ENCODE peak calls at places on chromosomes 3 and 15, in nine cellular contexts. U, A, Q, S, P, F, D, H and Y are unnamed samples.

GRCh38 chr3:126484148-126484547 is 8.5 kb upstream of the ZXDC start:
- DNase-seq in P (no peak), S (no peak), U (no peak), A (no peak), D (no peak), Q (no peak), F (no peak), H (no peak), Y (no peak)

GRCh38 chr15:74866090-74866489 is 7.1 kb downstream of the SCAMP2 start:
- DNase-seq in D (no peak), A (peak), P (peak), S (no peak), F (no peak), U (peak), Q (no peak), H (no peak), Y (no peak)

GRCh38 chr3:15616053-15616452 is 14.5 kb downstream of the BTD start:
- DNase-seq in H (no peak), D (no peak), S (no peak), F (no peak), P (no peak), Q (no peak), U (no peak), A (no peak), Y (no peak)

GRCh38 chr15:80160570-80161156 is 7.9 kb downstream of the FAH start:
- DNase-seq in Q (peak), U (peak), S (peak), H (no peak), D (peak), F (no peak), P (peak), A (peak), Y (no peak)

GRCh38 chr3:100765437-100765975 is 56.2 kb downstream of the TFG start:
- DNase-seq in F (no peak), H (no peak), U (no peak), P (no peak), S (no peak), A (no peak), Q (no peak), D (no peak), Y (no peak)

GRCh38 chr15:74203914-74204431 is 1.4 kb upstream of the STRA6 start:
- DNase-seq in Q (no peak), U (peak), H (no peak), A (peak), F (no peak), S (no peak), P (no peak), D (no peak), Y (no peak)

GRCh38 chr3:149955449-149955848 is 15.2 kb downstream of the PFN2 start:
- DNase-seq in P (no peak), H (no peak), U (peak), D (no peak), A (no peak), F (no peak), Q (no peak), S (no peak), Y (no peak)

GRCh38 chr3:34782876-34783275 is 856.4 kb upstream of the ARPP21 start:
- DNase-seq in Q (no peak), U (no peak), H (no peak), F (no peak), S (no peak), D (no peak), P (no peak), A (peak), Y (no peak)

GRCh38 chr15:48644827-48645557 is 517 bp downstream of the FBN1 start:
- DNase-seq in D (no peak), A (peak), H (no peak), Q (peak), P (no peak), U (peak), F (no peak), S (no peak), Y (no peak)

GRCh38 chr3:152511904-152512303 is 243.2 kb downstream of the MBNL1 start:
- DNase-seq in F (no peak), H (no peak), D (no peak), U (no peak), A (no peak), S (no peak), P (no peak), Q (no peak), Y (no peak)

GRCh38 chr3:161913786-161914389 is 417.3 kb downstream of the OTOL1 start:
- DNase-seq in U (peak), H (no peak), A (no peak), F (no peak), P (no peak), S (peak), D (no peak), Q (no peak), Y (no peak)

GRCh38 chr15:48373855-48374421 is 42.7 kb downstream of the DUT start:
- DNase-seq in Q (no peak), D (no peak), F (no peak), A (no peak), P (no peak), H (no peak), U (peak), S (no peak), Y (no peak)

GRCh38 chr3:70856414-70857162 is 544.1 kb upstream of the MDFIC2 start:
- DNase-seq in U (peak), F (no peak), S (no peak), H (no peak), P (peak), Q (no peak), A (no peak), D (no peak), Y (no peak)